ENCODE peak calls at places on chromosome 21, in eight cellular contexts. X is AG09319; C is central memory CD8-positive, alpha-beta T cell; F is stimulated activated CD4-positive, alpha-beta T cell treated with anti-CD3 and anti-CD28 coated beads, Interleukin-1b, Interleukin-23, amount 100 ng/mL, for 1 hour; U is activated CD8-positive, alpha-beta memory T cell treated with anti-CD3 and anti-CD28 coated beads for 48 hours; P is HTR-8/SVneo; T is WTC11; N is AG10803. Q is an unnamed sample.

GRCh38 chr21:42785666-42786427 is 93.5 kb downstream of the WDR4 start:
- DNase-seq in P (no peak), C (no peak), X (no peak), N (no peak), F (no peak), T (no peak), U (no peak), Q (no peak)

GRCh38 chr21:38756746-38757145 is 49.0 kb upstream of the ETS2 start:
- DNase-seq in T (no peak), X (no peak), F (no peak), U (no peak), N (peak; percentile 79), C (no peak), P (peak; percentile 36), Q (no peak)

GRCh38 chr21:45528981-45529784 is 13.1 kb downstream of the SLC19A1 start:
- DNase-seq in C (no peak), U (no peak), N (no peak), X (no peak), P (no peak), F (no peak), T (no peak), Q (no peak)

GRCh38 chr21:42669069-42669468 is 15.6 kb downstream of the PDE9A start:
- DNase-seq in C (no peak), P (no peak), T (peak; percentile 54), X (no peak), N (no peak), F (no peak), U (no peak), Q (no peak)

GRCh38 chr21:29190920-29191319 is 60.5 kb downstream of the MAP3K7CL start:
- DNase-seq in N (peak; percentile 91), T (no peak), P (no peak), X (no peak), C (no peak), U (no peak), F (no peak), Q (no peak)

GRCh38 chr21:39670741-39671140 is 58.0 kb downstream of the B3GALT5 start:
- DNase-seq in C (no peak), F (no peak), X (no peak), U (no peak), T (no peak), P (no peak), N (peak; percentile 30), Q (no peak)

GRCh38 chr21:36097427-36098230 is 27.8 kb downstream of the CBR1 start:
- DNase-seq in N (no peak), C (no peak), X (no peak), P (no peak), U (no peak), F (no peak), T (no peak), Q (no peak)

GRCh38 chr21:23093259-23093658 is 2095.1 kb downstream of the NCAM2 start:
- DNase-seq in U (no peak), C (no peak), N (no peak), P (no peak), F (no peak), T (no peak), X (no peak), Q (no peak)

GRCh38 chr21:44551290-44552015 is at the start of gene KRTAP10-2:
- DNase-seq in X (no peak), T (peak; percentile 7), N (no peak), U (no peak), P (no peak), C (no peak), F (no peak), Q (no peak)

GRCh38 chr21:44870748-44871495 is 2.6 kb downstream of the PTTG1IP start:
- DNase-seq in T (no peak), X (no peak), P (no peak), C (no peak), N (no peak), F (no peak), U (no peak), Q (no peak)

GRCh38 chr21:45699966-45700365 is 56.4 kb downstream of the PCBP3 start:
- DNase-seq in P (no peak), U (no peak), T (no peak), F (no peak), N (peak; percentile 23), C (no peak), X (no peak), Q (no peak)

GRCh38 chr21:45350206-45350854 is 54.6 kb upstream of the COL18A1 start:
- DNase-seq in T (no peak), F (no peak), C (no peak), X (no peak), U (no peak), P (no peak), N (no peak), Q (no peak)

GRCh38 chr21:45997205-45997494 is 15.6 kb downstream of the COL6A1 start:
- DNase-seq in T (no peak), X (no peak), F (no peak), U (no peak), N (no peak), P (no peak), C (no peak), Q (no peak)

GRCh38 chr21:26739189-26739588 is 106.0 kb downstream of the ADAMTS1 start:
- DNase-seq in C (no peak), N (peak; percentile 72), U (no peak), X (no peak), F (no peak), T (no peak), P (no peak), Q (no peak)

GRCh38 chr21:45139473-45139872 is 65.1 kb downstream of the ADARB1 start:
- DNase-seq in P (no peak), X (no peak), F (no peak), C (no peak), T (no peak), N (no peak), U (no peak), Q (no peak)

GRCh38 chr21:34612557-34612956 is 2.4 kb downstream of the RCAN1 start:
- DNase-seq in N (no peak), X (no peak), P (no peak), F (no peak), U (no peak), C (no peak), T (no peak), Q (no peak)

GRCh38 chr21:36310016-36310415 is 10.0 kb upstream of the MORC3 start:
- DNase-seq in X (no peak), C (no peak), U (no peak), F (no peak), P (no peak), N (no peak), T (no peak), Q (no peak)

GRCh38 chr21:29271927-29272333 is 26.8 kb upstream of the BACH1 start:
- DNase-seq in N (peak; percentile 61), X (no peak), P (no peak), F (no peak), C (no peak), T (no peak), U (no peak), Q (no peak)

GRCh38 chr21:46472246-46472645 is 13.6 kb downstream of the DIP2A start:
- DNase-seq in N (no peak), P (no peak), C (no peak), T (no peak), U (no peak), F (no peak), X (no peak), Q (no peak)

Q was measured in GOT3.